ENCODE peak calls at places on chromosomes 16 and 17, in seven cellular contexts. A is K562, M is SK-N-SH, N is H1, K is HCT116, E is GM12878, S is HepG2. F is an unnamed sample.

GRCh38 chr17:81453049-81453448 is 57.8 kb downstream of the BAHCC1 start:
- DNase-seq in A (no peak), M (no peak), N (no peak), K (no peak), E (no peak), S (no peak), F (no peak)

GRCh38 chr17:39962642-39963220 is at the start of gene GSDMA:
- DNase-seq in A (no peak), M (no peak), N (no peak), K (no peak), E (no peak), S (no peak), F (no peak)

GRCh38 chr16:57626420-57627170 is 1.8 kb upstream of the ADGRG1 start:
- DNase-seq in A (no peak), M (no peak), N (no peak), K (no peak), E (no peak), S (no peak), F (no peak)

GRCh38 chr17:78032166-78032565 is 73.7 kb downstream of the TNRC6C start:
- DNase-seq in A (peak), M (no peak), N (no peak), K (no peak), E (no peak), S (no peak), F (no peak)

GRCh38 chr16:25693621-25694020 is 1.9 kb downstream of the HS3ST4 start:
- DNase-seq in A (no peak), M (no peak), N (no peak), K (no peak), E (no peak), S (no peak), F (no peak)

GRCh38 chr16:3036726-3037315 is at the start of gene BICDL2:
- DNase-seq in A (no peak), M (no peak), N (peak), K (no peak), E (no peak), S (no peak), F (no peak)

GRCh38 chr17:41308918-41309359 is at the start of gene KRTAP16-1:
- DNase-seq in A (no peak), M (no peak), N (no peak), K (no peak), E (no peak), S (no peak), F (no peak)

GRCh38 chr16:56669005-56669839 is at the start of gene MT1H:
- DNase-seq in A (no peak), M (no peak), N (peak), K (no peak), E (no peak), S (no peak), F (no peak)

GRCh38 chr17:29250666-29251065 is 4.0 kb downstream of the CRYBA1 start:
- DNase-seq in A (no peak), M (no peak), N (no peak), K (no peak), E (no peak), S (no peak), F (no peak)

GRCh38 chr17:45136846-45137560 is 1.5 kb downstream of the ACBD4 start:
- DNase-seq in A (no peak), M (peak), N (no peak), K (no peak), E (no peak), S (no peak), F (no peak)

GRCh38 chr17:10698116-10698818 is 873 bp downstream of the ADPRM start:
- DNase-seq in A (peak), M (peak), N (no peak), K (no peak), E (no peak), S (peak), F (no peak)

GRCh38 chr17:29140051-29140582 is 40.1 kb downstream of the MYO18A start:
- DNase-seq in A (peak), M (peak), N (peak), K (no peak), E (no peak), S (no peak), F (no peak)

GRCh38 chr16:16075463-16076399 is 126.3 kb downstream of the ABCC1 start:
- DNase-seq in A (no peak), M (no peak), N (no peak), K (no peak), E (no peak), S (no peak), F (no peak)

GRCh38 chr16:89375021-89375420 is 115.3 kb downstream of the ANKRD11 start:
- DNase-seq in A (no peak), M (no peak), N (no peak), K (no peak), E (no peak), S (no peak), F (no peak)

GRCh38 chr17:53736516-53737274 is 86.0 kb upstream of the KIF2B start:
- DNase-seq in A (no peak), M (no peak), N (no peak), K (no peak), E (no peak), S (no peak), F (no peak)

GRCh38 chr17:78112508-78113471 is 15.8 kb downstream of the TMC6 start:
- DNase-seq in A (peak), M (peak), N (peak), K (peak), E (no peak), S (peak), F (no peak)

GRCh38 chr17:74274703-74275340 is 788 bp downstream of the DNAI2 start:
- DNase-seq in A (no peak), M (no peak), N (no peak), K (no peak), E (no peak), S (no peak), F (no peak)

GRCh38 chr17:57987582-57988300 is at the start of gene VEZF1:
- DNase-seq in A (peak), M (peak), N (no peak), K (peak), E (no peak), S (peak), F (no peak)

GRCh38 chr16:48218473-48218872 is 25.6 kb upstream of the LONP2 start:
- DNase-seq in A (no peak), M (no peak), N (no peak), K (no peak), E (no peak), S (no peak), F (no peak)

GRCh38 chr17:21397341-21398050 is 21.3 kb downstream of the KCNJ12 start:
- DNase-seq in A (no peak), M (no peak), N (no peak), K (no peak), E (no peak), S (no peak), F (no peak)

GRCh38 chr16:57301126-57301817 is 16.8 kb upstream of the PLLP start:
- DNase-seq in A (no peak), M (no peak), N (no peak), K (no peak), E (no peak), S (no peak), F (no peak)

DNA sequence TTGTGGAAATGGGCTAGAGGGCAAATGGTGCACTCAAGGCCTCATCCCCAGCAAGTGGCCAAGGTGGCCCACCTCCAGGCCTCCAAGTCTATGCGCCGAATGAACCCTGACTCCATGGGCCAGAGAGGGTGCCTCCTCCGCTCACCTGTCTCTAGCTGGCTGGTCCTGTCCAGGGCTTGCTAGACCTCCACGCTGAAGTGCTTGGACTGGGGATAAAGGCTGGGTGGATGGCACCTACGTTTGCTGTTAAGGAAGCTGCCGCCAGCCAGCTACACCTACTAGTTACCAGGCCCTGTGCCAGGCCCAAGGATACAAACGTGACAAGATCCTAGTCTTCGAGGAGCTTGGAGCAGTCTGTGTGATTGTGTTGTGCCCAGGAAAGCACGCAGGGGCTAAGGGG is 739 bp upstream of the SGCA start:
- DNase-seq in A (no peak), M (no peak), N (no peak), K (no peak), E (no peak), S (no peak), F (no peak)
- H3K27ac ChIP-seq in A (no peak), M (no peak), N (no peak), K (no peak), E (no peak), S (no peak), F (no peak)

GRCh38 chr16:911604-912321 is 59.0 kb downstream of the LMF1 start:
- DNase-seq in A (no peak), M (no peak), N (no peak), K (no peak), E (no peak), S (no peak), F (no peak)
- TF ChIP-seq SIN3A in A (no peak), M (no peak), N (no peak), K (no peak), E (no peak), S (no peak), F (no peak)

GRCh38 chr16:72786606-72787005 is 261.3 kb downstream of the ZFHX3 start:
- DNase-seq in A (no peak), M (no peak), N (no peak), K (no peak), E (no peak), S (no peak), F (no peak)
- H3K27ac ChIP-seq in A (no peak), M (no peak), N (no peak), K (no peak), E (no peak), S (no peak), F (no peak)

GRCh38 chr16:9262941-9263340 is 171.5 kb downstream of the HAPSTR1 start:
- DNase-seq in A (no peak), M (no peak), N (no peak), K (no peak), E (no peak), S (no peak), F (no peak)

GRCh38 chr16:9258423-9259051 is 167.1 kb downstream of the HAPSTR1 start:
- DNase-seq in A (peak), M (peak), N (peak), K (peak), E (no peak), S (peak), F (peak)

GRCh38 chr16:9259914-9260608 is 168.6 kb downstream of the HAPSTR1 start:
- DNase-seq in A (no peak), M (no peak), N (no peak), K (no peak), E (no peak), S (peak), F (no peak)

GRCh38 chr16:9260665-9261064 is 169.2 kb downstream of the HAPSTR1 start:
- DNase-seq in A (no peak), M (no peak), N (no peak), K (no peak), E (no peak), S (peak), F (no peak)

GRCh38 chr16:9261376-9261775 is 169.9 kb downstream of the HAPSTR1 start:
- DNase-seq in A (no peak), M (no peak), N (no peak), K (no peak), E (no peak), S (no peak), F (no peak)
- TF ChIP-seq SIN3A in A (no peak), M (no peak), N (no peak), K (no peak), E (no peak), S (no peak), F (no peak)

DNA sequence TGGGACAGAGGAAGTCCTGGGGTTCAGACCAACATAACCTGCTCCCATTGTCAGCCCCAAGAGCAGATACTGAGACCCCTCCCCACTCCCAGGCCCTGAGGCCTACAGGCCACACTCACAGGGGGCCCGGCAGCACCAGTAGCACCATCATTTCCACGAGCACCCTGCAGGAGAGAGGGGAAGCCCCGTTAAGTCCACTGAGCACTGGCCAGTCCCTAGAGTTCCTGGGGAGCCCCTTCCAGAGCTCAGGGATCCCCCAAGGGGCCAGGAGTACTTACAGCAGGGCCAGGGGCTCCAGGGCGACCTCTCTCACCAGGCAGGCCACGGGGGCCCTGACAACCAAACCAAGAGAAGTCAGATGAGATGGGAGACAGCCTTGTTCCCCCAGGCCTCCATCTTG is 5.4 kb downstream of the COL1A1 start:
- DNase-seq in A (no peak), M (no peak), N (no peak), K (no peak), E (no peak), S (no peak), F (no peak)
- H3K27ac ChIP-seq in A (no peak), M (no peak), N (no peak), K (no peak), E (no peak), S (no peak), F (no peak)

GRCh38 chr17:42843358-42843934 is 934 bp upstream of the AOC2 start:
- DNase-seq in A (peak), M (peak), N (no peak), K (peak), E (no peak), S (peak), F (peak)
- TF ChIP-seq SIN3A in A (no peak), M (no peak), N (no peak), K (no peak), E (no peak), S (no peak), F (no peak)

GRCh38 chr17:56786989-56787482 is 46.7 kb downstream of the C17orf67 start:
- DNase-seq in A (no peak), M (no peak), N (no peak), K (peak), E (peak), S (peak), F (peak)

GRCh38 chr17:56781944-56782737 is 51.6 kb downstream of the C17orf67 start:
- DNase-seq in A (no peak), M (no peak), N (no peak), K (no peak), E (no peak), S (no peak), F (no peak)

GRCh38 chr17:56785396-56785795 is 48.3 kb downstream of the C17orf67 start:
- DNase-seq in A (no peak), M (no peak), N (no peak), K (no peak), E (no peak), S (no peak), F (no peak)

GRCh38 chr17:56785997-56786680 is 47.6 kb downstream of the C17orf67 start:
- DNase-seq in A (no peak), M (no peak), N (no peak), K (no peak), E (no peak), S (no peak), F (no peak)
- H3K27ac ChIP-seq in A (no peak), M (no peak), N (no peak), K (no peak), E (no peak), S (no peak), F (peak)

F was measured in Panc1.